ENCODE peak calls at places on chromosomes 11 and 22, in ten cellular contexts. O, Y, T, E, F, A, Z, C, P and K are unnamed samples. For H3K36me3, the result is how much of the 10 kb centered on the place peaks cover.

GRCh38 chr11:72413914-72414628 is 20.3 kb downstream of the CLPB start:
- ATAC-seq in O (peak), Y (peak), T (peak), E (peak), F (peak), A (peak), Z (peak), C (peak), P (peak), K (peak)

GRCh38 chr11:79173615-79174014 is 267.2 kb downstream of the TENM4 start:
- ATAC-seq in O (no peak), Y (no peak), T (no peak), E (no peak), F (no peak), A (no peak), Z (peak), C (peak), P (no peak), K (peak)

GRCh38 chr11:112293614-112294013 is 33.0 kb upstream of the PLET1 start:
- ATAC-seq in O (peak), Y (no peak), T (no peak), E (no peak), F (no peak), A (peak), Z (peak), C (peak), P (no peak), K (no peak)

GRCh38 chr11:119404872-119405271 is 18.1 kb downstream of the THY1 start:
- ATAC-seq in O (peak), Y (no peak), T (no peak), E (no peak), F (no peak), A (no peak), Z (no peak), C (no peak), P (no peak), K (no peak)

GRCh38 chr22:43425976-43426785 is 14.4 kb downstream of the MPPED1 start:
- ATAC-seq in O (no peak), Y (no peak), T (no peak), E (no peak), F (no peak), A (no peak), Z (no peak), C (no peak), P (no peak), K (no peak)

GRCh38 chr11:106468091-106468490 is 390.6 kb downstream of the AASDHPPT start:
- ATAC-seq in O (peak), Y (no peak), T (no peak), E (peak), F (no peak), A (no peak), Z (no peak), C (no peak), P (no peak), K (no peak)

GRCh38 chr11:128867277-128867676 is at the start of gene KCNJ1:
- ATAC-seq in O (peak), Y (peak), T (no peak), E (peak), F (no peak), A (no peak), Z (no peak), C (no peak), P (no peak), K (no peak)

GRCh38 chr11:32884023-32884422 is 8.6 kb upstream of the QSER1 start:
- ATAC-seq in O (peak), Y (no peak), T (no peak), E (no peak), F (no peak), A (no peak), Z (no peak), C (no peak), P (no peak), K (no peak)

GRCh38 chr22:36384766-36385400 is 2.9 kb downstream of the MYH9 start:
- ATAC-seq in O (no peak), Y (no peak), T (no peak), E (no peak), F (no peak), A (no peak), Z (no peak), C (no peak), P (no peak), K (no peak)

GRCh38 chr22:30408388-30409101 is 11.7 kb downstream of the SEC14L2 start:
- ATAC-seq in O (no peak), Y (no peak), T (no peak), E (peak), F (no peak), A (peak), Z (no peak), C (no peak), P (peak), K (peak)

GRCh38 chr11:86219291-86220193 is 25.0 kb upstream of the EED start:
- ATAC-seq in O (no peak), Y (no peak), T (no peak), E (no peak), F (peak), A (peak), Z (no peak), C (no peak), P (no peak), K (no peak)

GRCh38 chr11:96242191-96242845 is 100.7 kb downstream of the MAML2 start:
- ATAC-seq in O (no peak), Y (peak), T (no peak), E (no peak), F (no peak), A (no peak), Z (no peak), C (no peak), P (no peak), K (no peak)

GRCh38 chr11:57546869-57547518 is 9.6 kb downstream of the SMTNL1 start:
- ATAC-seq in O (no peak), Y (no peak), T (peak), E (no peak), F (peak), A (no peak), Z (no peak), C (no peak), P (peak), K (no peak)

GRCh38 chr11:7671347-7671746 is 2.0 kb downstream of the CYB5R2 start:
- ATAC-seq in O (peak), Y (no peak), T (peak), E (no peak), F (no peak), A (no peak), Z (no peak), C (no peak), P (no peak), K (no peak)

GRCh38 chr11:44016129-44016528 is 31.7 kb upstream of the ACCSL start:
- ATAC-seq in O (peak), Y (no peak), T (no peak), E (peak), F (no peak), A (peak), Z (peak), C (peak), P (peak), K (peak)

GRCh38 chr22:46078241-46079092 is 71.9 kb upstream of the PPARA start:
- ATAC-seq in O (peak), Y (no peak), T (no peak), E (peak), F (no peak), A (no peak), Z (peak), C (peak), P (peak), K (peak)

GRCh38 chr11:46543564-46543963 is 50.3 kb downstream of the AMBRA1 start:
- ATAC-seq in O (no peak), Y (no peak), T (no peak), E (no peak), F (no peak), A (no peak), Z (no peak), C (no peak), P (no peak), K (no peak)
- H3K36me3 ChIP-seq in O (under half), Y (half or more), T (half or more), E (under half), F (under half), A (under half), Z (half or more), C (half or more), P (under half), K (under half)

GRCh38 chr11:123753110-123753509 is 1.2 kb downstream of the OR6X1 start:
- ATAC-seq in O (no peak), Y (no peak), T (no peak), E (no peak), F (no peak), A (peak), Z (no peak), C (no peak), P (no peak), K (no peak)
- H3K4me3 ChIP-seq in O (no peak), Y (no peak), T (no peak), E (no peak), F (peak), A (no peak), Z (no peak), C (no peak), P (no peak), K (no peak)

DNA sequence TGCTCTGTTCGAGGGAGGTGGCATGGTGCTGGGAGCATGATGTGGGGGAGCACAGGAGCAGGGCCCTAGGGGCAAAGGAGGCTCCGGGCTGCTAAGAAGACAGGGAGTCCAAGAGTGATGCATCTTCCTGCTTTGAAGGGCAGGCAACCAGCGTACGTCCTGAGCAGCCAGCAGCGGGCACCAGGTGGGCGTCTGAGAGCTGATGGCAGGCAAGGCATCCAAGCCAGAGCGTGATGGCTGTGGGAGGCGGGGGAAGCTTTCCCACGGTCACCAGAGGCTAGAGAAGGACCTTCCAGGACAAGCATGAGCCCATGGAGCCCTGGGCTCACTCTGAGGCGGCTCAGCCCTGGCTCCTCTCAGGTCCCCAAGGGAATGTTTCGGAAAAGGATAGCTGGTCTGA is 32.2 kb downstream of the BRD1 start:
- ATAC-seq in O (no peak), Y (no peak), T (no peak), E (no peak), F (no peak), A (no peak), Z (no peak), C (no peak), P (no peak), K (no peak)
- H3K36me3 ChIP-seq in O (half or more), Y (half or more), T (half or more), E (under half), F (under half), A (under half), Z (half or more), C (half or more), P (under half), K (under half)

DNA sequence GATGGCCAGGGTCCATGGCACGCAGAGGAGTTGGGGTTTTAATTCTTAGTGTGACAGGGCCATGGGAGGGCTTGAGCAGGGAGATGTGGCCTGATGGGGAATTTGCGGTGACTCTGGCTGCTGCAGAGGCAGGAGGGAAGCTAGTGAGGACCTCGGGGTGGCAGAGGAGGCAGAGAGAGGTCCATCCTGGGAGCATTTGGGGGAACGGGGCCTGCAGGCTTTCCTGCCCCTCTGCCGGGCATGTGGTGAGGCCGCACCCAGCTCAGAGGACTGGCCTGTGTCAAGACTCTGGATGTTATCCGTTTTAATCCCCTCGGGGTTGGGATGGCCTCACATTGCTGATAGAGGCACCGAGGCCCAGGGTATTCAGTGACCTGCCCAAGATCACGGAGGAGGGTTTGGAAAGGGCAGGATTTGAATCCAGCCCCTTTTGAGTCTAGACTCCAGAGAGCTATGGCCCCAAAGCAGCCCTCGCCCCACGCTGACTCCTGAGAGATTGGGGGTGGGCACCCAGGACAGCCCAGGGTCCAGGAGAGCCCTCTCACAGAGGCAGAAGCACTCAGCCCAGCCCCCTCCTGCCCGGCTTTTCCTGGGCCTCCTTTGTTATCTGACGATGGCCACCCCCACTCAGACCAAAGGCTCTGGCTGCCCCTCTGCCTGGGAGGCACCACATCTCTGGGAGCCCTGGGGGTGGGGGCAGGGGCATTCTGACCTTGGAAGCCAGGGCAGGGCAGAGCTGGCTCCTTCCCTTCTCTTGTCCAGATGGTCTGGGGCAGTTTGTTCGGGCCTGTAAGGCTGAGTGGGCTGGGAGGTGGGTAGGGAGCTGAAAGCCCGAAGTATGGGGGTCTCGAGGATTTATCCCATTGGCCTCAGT is 13.9 kb downstream of the MGAT3 start:
- ATAC-seq in O (no peak), Y (no peak), T (peak), E (no peak), F (peak), A (no peak), Z (no peak), C (no peak), P (no peak), K (no peak)
- H3K4me3 ChIP-seq in O (no peak), Y (no peak), T (peak), E (no peak), F (peak), A (no peak), Z (no peak), C (no peak), P (no peak), K (no peak)

GRCh38 chr11:1280116-1281035 is 29.1 kb downstream of the TOLLIP start:
- ATAC-seq in O (no peak), Y (no peak), T (no peak), E (no peak), F (no peak), A (no peak), Z (no peak), C (no peak), P (no peak), K (no peak)

GRCh38 chr11:1277936-1278512 is 31.4 kb downstream of the TOLLIP start:
- ATAC-seq in O (no peak), Y (no peak), T (no peak), E (no peak), F (no peak), A (no peak), Z (no peak), C (no peak), P (no peak), K (no peak)

GRCh38 chr11:1278766-1279673 is 30.4 kb downstream of the TOLLIP start:
- ATAC-seq in O (no peak), Y (no peak), T (no peak), E (no peak), F (no peak), A (no peak), Z (no peak), C (no peak), P (no peak), K (no peak)

GRCh38 chr11:1281326-1281973 is 28.0 kb downstream of the TOLLIP start:
- ATAC-seq in O (no peak), Y (no peak), T (no peak), E (peak), F (no peak), A (no peak), Z (no peak), C (peak), P (no peak), K (no peak)

DNA sequence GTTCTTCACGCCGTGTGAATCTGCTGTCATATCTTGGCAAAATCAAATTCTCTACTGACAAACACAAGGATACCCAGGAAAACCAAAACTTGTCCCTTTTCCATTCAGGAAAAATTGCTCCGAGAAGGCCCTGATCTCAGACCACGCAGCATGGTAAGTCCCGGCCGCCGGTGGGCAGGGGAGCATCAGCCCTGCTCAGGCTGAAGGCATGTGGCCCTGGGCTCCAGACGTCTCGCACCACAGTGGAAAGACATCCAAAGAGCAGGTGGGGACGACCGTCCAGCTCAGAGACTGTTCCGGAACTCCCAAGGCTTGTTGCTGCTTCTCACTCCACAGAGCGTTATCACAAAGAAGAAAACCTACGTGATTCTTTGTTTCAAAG is 29.8 kb downstream of the TOLLIP start:
- ATAC-seq in O (no peak), Y (no peak), T (no peak), E (no peak), F (no peak), A (no peak), Z (no peak), C (no peak), P (no peak), K (no peak)
- H3K36me3 ChIP-seq in O (half or more), Y (half or more), T (half or more), E (under half), F (under half), A (under half), Z (half or more), C (half or more), P (under half), K (under half)

GRCh38 chr11:28703371-28703770 is 595.2 kb downstream of the METTL15 start:
- ATAC-seq in O (no peak), Y (no peak), T (no peak), E (peak), F (no peak), A (no peak), Z (no peak), C (no peak), P (no peak), K (no peak)

GRCh38 chr11:28704801-28705200 is 596.6 kb downstream of the METTL15 start:
- ATAC-seq in O (no peak), Y (no peak), T (no peak), E (no peak), F (no peak), A (no peak), Z (no peak), C (no peak), P (no peak), K (no peak)

GRCh38 chr11:28702450-28702790 is 594.2 kb downstream of the METTL15 start:
- ATAC-seq in O (no peak), Y (no peak), T (no peak), E (no peak), F (no peak), A (no peak), Z (no peak), C (no peak), P (peak), K (no peak)

GRCh38 chr11:28701760-28702449 is 593.7 kb downstream of the METTL15 start:
- ATAC-seq in O (no peak), Y (no peak), T (no peak), E (peak), F (no peak), A (peak), Z (no peak), C (no peak), P (peak), K (no peak)

GRCh38 chr11:28702871-28703270 is 594.7 kb downstream of the METTL15 start:
- ATAC-seq in O (no peak), Y (no peak), T (no peak), E (peak), F (no peak), A (no peak), Z (no peak), C (no peak), P (no peak), K (no peak)
- H3K4me3 ChIP-seq in O (no peak), Y (no peak), T (no peak), E (no peak), F (no peak), A (no peak), Z (no peak), C (no peak), P (no peak), K (no peak)

GRCh38 chr11:66069715-66070603 is at the start of gene PACS1:
- ATAC-seq in O (peak), Y (peak), T (peak), E (peak), F (peak), A (peak), Z (peak), C (peak), P (peak), K (peak)

GRCh38 chr11:66070604-66071325 is 693 bp downstream of the PACS1 start:
- ATAC-seq in O (peak), Y (peak), T (peak), E (peak), F (peak), A (peak), Z (peak), C (peak), P (peak), K (peak)

GRCh38 chr11:66067640-66068039 is 2.4 kb upstream of the PACS1 start:
- ATAC-seq in O (no peak), Y (no peak), T (no peak), E (no peak), F (no peak), A (no peak), Z (no peak), C (no peak), P (no peak), K (no peak)

GRCh38 chr11:66068154-66068821 is 1.8 kb upstream of the PACS1 start:
- ATAC-seq in O (peak), Y (peak), T (peak), E (peak), F (peak), A (peak), Z (peak), C (peak), P (peak), K (peak)

GRCh38 chr11:66068923-66069714 is 953 bp upstream of the PACS1 start:
- ATAC-seq in O (peak), Y (peak), T (peak), E (peak), F (peak), A (peak), Z (peak), C (peak), P (peak), K (peak)
- H3K36me3 ChIP-seq in O (under half), Y (half or more), T (under half), E (under half), F (under half), A (under half), Z (half or more), C (half or more), P (under half), K (under half)

GRCh38 chr11:1852885-1853284 is at the start of gene LSP1:
- ATAC-seq in O (no peak), Y (peak), T (no peak), E (peak), F (peak), A (peak), Z (no peak), C (peak), P (no peak), K (no peak)
- H3K4me3 ChIP-seq in O (no peak), Y (no peak), T (no peak), E (no peak), F (peak), A (peak), Z (no peak), C (peak), P (no peak), K (peak)

DNA sequence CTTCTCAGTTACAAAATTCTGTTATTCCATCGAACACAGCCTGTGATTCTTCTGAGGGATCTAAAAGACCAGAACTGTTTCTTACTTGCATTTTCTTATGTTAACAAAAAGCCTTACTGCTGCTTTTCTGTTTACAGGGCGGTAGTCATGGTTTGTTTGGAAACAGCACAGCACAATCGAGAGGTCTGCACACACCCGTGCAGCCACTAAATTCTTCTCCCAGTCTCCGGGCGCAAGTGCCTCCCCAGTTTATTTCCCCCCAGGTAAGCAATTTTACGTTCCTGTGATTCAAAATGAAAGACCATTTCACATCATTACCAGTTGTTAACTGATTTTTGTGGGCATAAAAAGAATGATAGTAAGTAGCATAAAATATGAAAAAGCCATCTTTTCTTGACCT is 60.8 kb upstream of the ADSL start:
- ATAC-seq in O (no peak), Y (no peak), T (no peak), E (no peak), F (no peak), A (no peak), Z (no peak), C (no peak), P (no peak), K (no peak)
- H3K36me3 ChIP-seq in O (under half), Y (half or more), T (half or more), E (under half), F (under half), A (under half), Z (half or more), C (half or more), P (under half), K (half or more)